ENCODE peak calls at places on chromosome 7, in seven cellular contexts. B is IMR-90, L is neuronal stem cell, Y is mesenchymal stem cell, V is mesendoderm, Q is H1, D is trophoblast cell. U is an unnamed sample.

GRCh38 chr7:132613737-132614136 is 37.5 kb upstream of the PLXNA4 start:
- DNase-seq in B (no peak), L (no peak), Y (no peak), V (no peak), Q (no peak), D (no peak), U (no peak)

GRCh38 chr7:2719007-2719406 is 31.0 kb downstream of the AMZ1 start:
- DNase-seq in B (no peak), L (no peak), Y (no peak), V (peak; percentile 50), Q (peak; percentile 88), D (no peak), U (peak; percentile 81)

GRCh38 chr7:151964951-151965350 is 8.7 kb downstream of the GALNTL5 start:
- DNase-seq in B (no peak), L (no peak), Y (no peak), V (no peak), Q (no peak), D (no peak), U (no peak)

GRCh38 chr7:40654171-40654570 is 519.4 kb downstream of the SUGCT start:
- DNase-seq in B (no peak), L (no peak), Y (no peak), V (no peak), Q (no peak), D (no peak), U (no peak)

GRCh38 chr7:45460379-45460778 is 113.8 kb upstream of the ADCY1 start:
- DNase-seq in B (no peak), L (no peak), Y (no peak), V (no peak), Q (no peak), D (no peak), U (no peak)

GRCh38 chr7:6209340-6209739 is 63.1 kb downstream of the CYTH3 start:
- DNase-seq in B (no peak), L (no peak), Y (no peak), V (no peak), Q (no peak), D (no peak), U (no peak)

GRCh38 chr7:90119178-90119971 is 34.9 kb upstream of the STEAP1 start:
- DNase-seq in B (peak; percentile 1), L (no peak), Y (no peak), V (peak; percentile 41), Q (peak; percentile 73), D (no peak), U (peak; percentile 45)

GRCh38 chr7:100215895-100216294 is 3.9 kb upstream of the PVRIG start:
- DNase-seq in B (peak; percentile 37), L (no peak), Y (peak; percentile 38), V (no peak), Q (no peak), D (no peak), U (no peak)

GRCh38 chr7:149748223-149748874 is 25.0 kb downstream of the ZNF467 start:
- DNase-seq in B (no peak), L (no peak), Y (no peak), V (peak; percentile 92), Q (peak; percentile 43), D (no peak), U (peak; percentile 46)

GRCh38 chr7:134792968-134793367 is 13.5 kb downstream of the CALD1 start:
- DNase-seq in B (peak; percentile 63), L (no peak), Y (peak; percentile 70), V (no peak), Q (no peak), D (no peak), U (no peak)

GRCh38 chr7:17991866-17992648 is 35.6 kb downstream of the PRPS1L1 start:
- DNase-seq in B (no peak), L (no peak), Y (no peak), V (peak; percentile 46), Q (peak; percentile 79), D (peak; percentile 66), U (peak; percentile 66)

GRCh38 chr7:39271386-39271785 is 293.7 kb downstream of the POU6F2 start:
- DNase-seq in B (no peak), L (no peak), Y (no peak), V (peak; percentile 17), Q (no peak), D (no peak), U (no peak)

GRCh38 chr7:25405736-25406135 is 177.4 kb upstream of the NPVF start:
- DNase-seq in B (no peak), L (no peak), Y (peak; percentile 37), V (no peak), Q (no peak), D (no peak), U (no peak)

GRCh38 chr7:114086906-114087651 is 168.3 kb upstream of the PPP1R3A start:
- DNase-seq in B (peak; percentile 19), L (peak; percentile 18), Y (peak; percentile 21), V (peak; percentile 47), Q (peak; percentile 56), D (no peak), U (no peak)

GRCh38 chr7:93890041-93890463 is 501 bp downstream of the TFPI2 start:
- DNase-seq in B (peak; percentile 63), L (peak; percentile 21), Y (peak; percentile 73), V (peak; percentile 76), Q (peak; percentile 74), D (peak; percentile 32), U (peak; percentile 68)

GRCh38 chr7:156438011-156438410 is 202.6 kb upstream of the RNF32 start:
- DNase-seq in B (no peak), L (no peak), Y (no peak), V (no peak), Q (no peak), D (no peak), U (no peak)

GRCh38 chr7:98354511-98355249 is 46.2 kb downstream of the BAIAP2L1 start:
- DNase-seq in B (peak; percentile 82), L (no peak), Y (peak; percentile 89), V (peak; percentile 86), Q (no peak), D (peak; percentile 98), U (peak; percentile 57)

GRCh38 chr7:24227603-24228359 is 56.2 kb upstream of the NPY start:
- DNase-seq in B (no peak), L (no peak), Y (no peak), V (peak; percentile 11), Q (no peak), D (no peak), U (no peak)

GRCh38 chr7:129376778-129377700 is 57.2 kb upstream of the STRIP2 start:
- DNase-seq in B (peak; percentile 65), L (no peak), Y (peak; percentile 12), V (no peak), Q (no peak), D (no peak), U (no peak)

GRCh38 chr7:69025249-69025648 is 573.0 kb upstream of the AUTS2 start:
- DNase-seq in B (no peak), L (no peak), Y (no peak), V (no peak), Q (no peak), D (no peak), U (no peak)

GRCh38 chr7:139159900-139160675 is 50.6 kb upstream of the ZC3HAV1 start:
- DNase-seq in B (peak; percentile 2), L (no peak), Y (peak; percentile 8), V (no peak), Q (no peak), D (no peak), U (no peak)

GRCh38 chr7:86972072-86972471 is 87.4 kb downstream of the ELAPOR2 start:
- DNase-seq in B (no peak), L (peak; percentile 29), Y (no peak), V (peak; percentile 69), Q (no peak), D (no peak), U (no peak)

GRCh38 chr7:105830405-105831218 is 45.8 kb downstream of the ATXN7L1 start:
- DNase-seq in B (peak; percentile 98), L (no peak), Y (peak; percentile 98), V (peak; percentile 81), Q (no peak), D (peak; percentile 48), U (no peak)

GRCh38 chr7:135771961-135772638 is 23.5 kb upstream of the FAM180A start:
- DNase-seq in B (peak; percentile 90), L (no peak), Y (peak; percentile 82), V (peak; percentile 46), Q (no peak), D (no peak), U (no peak)

GRCh38 chr7:48170506-48170905 is 752 bp upstream of the ABCA13 start:
- DNase-seq in B (no peak), L (no peak), Y (no peak), V (no peak), Q (no peak), D (no peak), U (no peak)

GRCh38 chr7:116316838-116317612 is 106.7 kb downstream of the TES start:
- DNase-seq in B (peak; percentile 99), L (peak; percentile 12), Y (peak; percentile 98), V (peak; percentile 88), Q (no peak), D (peak; percentile 61), U (no peak)

GRCh38 chr7:140214075-140214684 is 37.4 kb upstream of the KDM7A start:
- DNase-seq in B (peak; percentile 7), L (no peak), Y (no peak), V (no peak), Q (no peak), D (no peak), U (no peak)

DNA sequence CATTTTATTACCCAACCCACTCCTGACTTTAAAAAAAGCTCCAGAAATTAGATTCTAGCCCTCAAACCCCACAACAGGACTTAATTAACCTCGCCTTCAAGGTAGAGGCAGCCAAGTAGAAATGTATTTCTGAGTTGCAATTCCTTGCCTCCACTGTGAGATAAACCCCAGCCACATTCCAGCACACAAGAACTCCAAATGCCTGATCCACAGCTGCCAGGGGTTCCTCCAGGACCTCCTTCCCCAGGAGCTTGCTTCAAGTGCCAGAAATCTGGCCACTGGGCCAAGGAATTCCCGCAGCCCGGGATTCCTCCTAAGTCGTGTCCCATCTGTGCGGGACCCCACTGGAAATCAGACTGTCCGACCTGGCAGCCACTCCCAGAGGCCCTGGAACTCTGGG is 25.9 kb upstream of the ARL4A start:
- DNase-seq in B (no peak), L (no peak), Y (no peak), V (no peak), Q (no peak), D (no peak), U (no peak)
- H3K23ac ChIP-seq in B (no peak overlapping the region), L (no peak overlapping the region), Y (no peak overlapping the region), V (no peak overlapping the region), Q (no peak overlapping the region), D (no peak overlapping the region), U (no peak overlapping the region)

GRCh38 chr7:128231677-128232076 is 9.4 kb upstream of the LEP start:
- DNase-seq in B (no peak), L (no peak), Y (no peak), V (no peak), Q (no peak), D (no peak), U (no peak)
- H3K79me1 ChIP-seq in B (no peaks in the 10 kb centered on the region), L (no peaks in the 10 kb centered on the region), Y (no peaks in the 10 kb centered on the region), V (no peaks in the 10 kb centered on the region), Q (no peaks in the 10 kb centered on the region), D (no peaks in the 10 kb centered on the region), U (no peaks in the 10 kb centered on the region)

DNA sequence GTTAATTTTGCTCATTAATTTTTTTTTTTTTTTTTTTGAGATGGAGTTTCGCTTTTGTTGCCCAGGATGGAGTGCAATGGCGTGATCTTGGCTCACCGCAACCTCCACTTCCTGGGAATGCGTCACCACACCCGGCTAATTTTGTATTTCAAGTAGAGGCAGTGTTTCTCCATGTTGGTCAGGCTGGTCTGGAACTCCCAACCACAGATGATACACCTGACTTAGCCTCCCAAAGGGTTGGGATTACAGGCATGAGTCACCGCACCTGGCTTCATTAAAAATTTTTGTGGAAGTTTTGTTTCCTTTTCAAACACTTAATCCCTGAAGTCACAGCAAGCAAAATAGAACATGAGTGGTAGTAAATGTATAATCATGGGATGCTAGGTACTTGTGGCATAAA is 857.2 kb upstream of the PHF14 start:
- DNase-seq in B (no peak), L (no peak), Y (no peak), V (no peak), Q (no peak), D (no peak), U (no peak)
- H3K23ac ChIP-seq in B (no peak overlapping the region), L (no peak overlapping the region), Y (no peak overlapping the region), V (no peak overlapping the region), Q (no peak overlapping the region), D (no peak overlapping the region), U (no peak overlapping the region)

GRCh38 chr7:158285383-158285770 is 302.2 kb downstream of the PTPRN2 start:
- DNase-seq in B (no peak), L (no peak), Y (no peak), V (no peak), Q (peak; percentile 41), D (no peak), U (peak; percentile 14)
- H3K79me1 ChIP-seq in B (no peaks in the 10 kb centered on the region), L (no peaks in the 10 kb centered on the region), Y (no peaks in the 10 kb centered on the region), V (no peaks in the 10 kb centered on the region), Q (no peaks in the 10 kb centered on the region), D (no peaks in the 10 kb centered on the region), U (no peaks in the 10 kb centered on the region)